ENCODE peak calls at places on chromosomes 12 and 14, in seven cellular contexts. D is cerebellar cortex; P is NCI-H2081; H is RPMI8226; M is type B pancreatic cell; K is NCI-H82; O is CD8-positive, alpha-beta memory T cell. B is an unnamed sample.

GRCh38 chr14:77007975-77008421 is 20.5 kb downstream of the IRF2BPL start:
- DNase-seq in D (no peak), P (no peak), H (peak; percentile 64), M (no peak), K (peak; percentile 75), O (no peak), B (no peak)

GRCh38 chr12:113040722-113041168 is 15.8 kb upstream of the DTX1 start:
- DNase-seq in D (no peak), P (no peak), H (no peak), M (no peak), K (peak; percentile 35), O (no peak), B (no peak)

GRCh38 chr12:83075471-83075870 is 388.8 kb downstream of the TMTC2 start:
- DNase-seq in D (no peak), P (no peak), H (no peak), M (no peak), K (no peak), O (no peak), B (no peak)

GRCh38 chr12:124321040-124321481 is 26.2 kb downstream of the RFLNA start:
- DNase-seq in D (peak; percentile 49), P (peak; percentile 48), H (peak; percentile 53), M (no peak), K (peak; percentile 72), O (peak; percentile 18), B (peak; percentile 50)

GRCh38 chr12:40819427-40820108 is 127.3 kb downstream of the CNTN1 start:
- DNase-seq in D (no peak), P (no peak), H (no peak), M (no peak), K (peak; percentile 100), O (no peak), B (peak; percentile 95)

GRCh38 chr12:52254180-52254964 is 20.1 kb upstream of the KRT86 start:
- DNase-seq in D (no peak), P (no peak), H (no peak), M (no peak), K (no peak), O (no peak), B (no peak)

GRCh38 chr12:75086086-75087038 is 123.3 kb downstream of the KCNC2 start:
- DNase-seq in D (peak; percentile 74), P (no peak), H (no peak), M (no peak), K (no peak), O (no peak), B (no peak)

GRCh38 chr12:91902860-91903683 is 242.6 kb downstream of the BTG1 start:
- DNase-seq in D (no peak), P (no peak), H (no peak), M (no peak), K (no peak), O (no peak), B (peak; percentile 55)

GRCh38 chr12:51792417-51792816 is 56.1 kb downstream of the FIGNL2 start:
- DNase-seq in D (no peak), P (no peak), H (no peak), M (no peak), K (no peak), O (no peak), B (no peak)

GRCh38 chr14:94681300-94682060 is 69.3 kb downstream of the SERPINA3 start:
- DNase-seq in D (peak; percentile 17), P (no peak), H (peak; percentile 43), M (peak; percentile 56), K (peak; percentile 27), O (no peak), B (peak; percentile 31)

GRCh38 chr14:56108057-56108456 is 10.2 kb upstream of the PELI2 start:
- DNase-seq in D (no peak), P (no peak), H (no peak), M (no peak), K (no peak), O (no peak), B (no peak)

GRCh38 chr14:23562822-23563472 is 4.6 kb downstream of the AP1G2 start:
- DNase-seq in D (peak; percentile 72), P (peak; percentile 55), H (peak; percentile 32), M (no peak), K (peak; percentile 82), O (peak; percentile 52), B (peak; percentile 75)

GRCh38 chr12:75585309-75585708 is 73.9 kb upstream of the KRR1 start:
- DNase-seq in D (no peak), P (no peak), H (no peak), M (no peak), K (no peak), O (no peak), B (no peak)